ENCODE peak calls at places on chromosomes 11 and 22, in eight cellular contexts. B, M, J, D, L, Z, P and K are unnamed samples.
A peak's percentile ranks its signal among the peaks of the same experiment; 100 is the strongest.

GRCh38 chr11:71252434-71252781 is at the start of gene SHANK2:
- DNase-seq in B (no peak), M (no peak), J (peak; percentile 30), D (no peak), L (no peak), Z (no peak), P (no peak), K (no peak)

GRCh38 chr22:17369553-17370035 is 334 bp downstream of the CECR2 start:
- DNase-seq in B (peak; percentile 57), M (no peak), J (peak; percentile 86), D (no peak), L (no peak), Z (no peak), P (no peak), K (no peak)

GRCh38 chr11:45794169-45794568 is 10.8 kb upstream of the SLC35C1 start:
- DNase-seq in B (no peak), M (no peak), J (no peak), D (no peak), L (no peak), Z (no peak), P (no peak), K (no peak)

GRCh38 chr11:72144807-72145565 is 9.5 kb downstream of the FOLR3 start:
- DNase-seq in B (no peak), M (no peak), J (no peak), D (peak; percentile 2), L (peak; percentile 85), Z (peak; percentile 48), P (peak; percentile 74), K (no peak)

GRCh38 chr11:74725701-74726100 is 5.5 kb downstream of the CHRDL2 start:
- DNase-seq in B (no peak), M (no peak), J (no peak), D (no peak), L (no peak), Z (no peak), P (no peak), K (no peak)

GRCh38 chr11:121687961-121688566 is 235.3 kb upstream of the SORL1-AS1 start:
- DNase-seq in B (no peak), M (no peak), J (peak; percentile 70), D (peak; percentile 29), L (no peak), Z (no peak), P (peak; percentile 31), K (no peak)

GRCh38 chr11:126337472-126338241 is 17.8 kb upstream of the ST3GAL4 start:
- DNase-seq in B (no peak), M (no peak), J (peak; percentile 59), D (no peak), L (no peak), Z (no peak), P (no peak), K (no peak)

GRCh38 chr11:118715245-118715807 is 35.9 kb upstream of the TREH start:
- DNase-seq in B (no peak), M (no peak), J (peak; percentile 10), D (no peak), L (no peak), Z (no peak), P (peak; percentile 58), K (peak; percentile 28)

GRCh38 chr11:102317768-102318103 is 452 bp downstream of the BIRC3 start:
- DNase-seq in B (no peak), M (no peak), J (no peak), D (no peak), L (no peak), Z (no peak), P (peak; percentile 17), K (no peak)

GRCh38 chr11:8282621-8283509 is 19.2 kb upstream of the LMO1 start:
- DNase-seq in B (no peak), M (no peak), J (peak; percentile 60), D (no peak), L (no peak), Z (no peak), P (no peak), K (no peak)

GRCh38 chr22:22168190-22168940 is 76.2 kb upstream of the VPREB1 start:
- DNase-seq in B (no peak), M (no peak), J (no peak), D (no peak), L (no peak), Z (peak; percentile 92), P (peak; percentile 85), K (no peak)

DNA sequence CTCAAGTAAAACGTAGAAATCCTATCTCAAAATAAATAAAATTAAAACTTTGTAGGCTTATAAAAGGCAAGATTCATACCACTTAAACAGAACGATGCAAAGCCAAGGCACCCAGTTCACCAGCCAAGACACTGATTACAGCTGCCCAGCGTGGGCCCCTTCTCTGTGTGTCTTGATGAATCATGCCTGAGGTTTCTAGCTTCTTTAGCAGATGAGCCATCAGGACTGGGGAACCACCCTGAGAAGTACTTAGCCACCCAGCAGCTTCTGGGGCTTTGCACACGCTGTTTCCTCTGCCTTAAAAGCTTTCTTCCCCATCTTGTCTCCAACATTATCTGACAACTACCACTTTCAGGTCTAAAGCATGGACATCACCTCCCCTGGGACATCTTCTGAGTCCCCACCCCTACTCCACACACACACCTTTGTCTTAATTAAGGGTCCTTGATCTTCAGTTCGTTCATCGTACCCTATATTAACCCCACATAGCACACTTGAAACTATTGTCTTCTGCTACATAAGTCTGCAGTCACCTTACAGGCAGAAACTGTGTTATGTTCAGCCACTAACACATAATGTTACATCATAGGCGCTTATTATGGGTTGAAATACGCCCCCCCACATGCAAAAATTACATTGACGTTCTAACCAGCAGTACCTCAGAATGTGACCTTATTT is 8.7 kb upstream of the LAYN start:
- DNase-seq in B (no peak), M (no peak), J (no peak), D (peak; percentile 57), L (peak; percentile 77), Z (peak; percentile 75), P (peak; percentile 85), K (no peak)
- H3K4me3 ChIP-seq in B (no peak overlapping the region), M (no peak overlapping the region), J (no peak overlapping the region), D (no peak overlapping the region), L (no peak overlapping the region), Z (no peak overlapping the region), P (no peak overlapping the region), K (no peak overlapping the region)

GRCh38 chr22:46012881-46013281 is 35.9 kb upstream of the WNT7B start:
- DNase-seq in B (no peak), M (no peak), J (no peak), D (no peak), L (no peak), Z (no peak), P (no peak), K (no peak)
- H3K4me3 ChIP-seq in B (peak overlapping the region; percentile 11), M (peak overlapping the region; percentile 77), J (no peak overlapping the region), D (no peak overlapping the region), L (no peak overlapping the region), Z (no peak overlapping the region), P (peak overlapping the region; percentile 28), K (peak overlapping the region; percentile 89)

DNA sequence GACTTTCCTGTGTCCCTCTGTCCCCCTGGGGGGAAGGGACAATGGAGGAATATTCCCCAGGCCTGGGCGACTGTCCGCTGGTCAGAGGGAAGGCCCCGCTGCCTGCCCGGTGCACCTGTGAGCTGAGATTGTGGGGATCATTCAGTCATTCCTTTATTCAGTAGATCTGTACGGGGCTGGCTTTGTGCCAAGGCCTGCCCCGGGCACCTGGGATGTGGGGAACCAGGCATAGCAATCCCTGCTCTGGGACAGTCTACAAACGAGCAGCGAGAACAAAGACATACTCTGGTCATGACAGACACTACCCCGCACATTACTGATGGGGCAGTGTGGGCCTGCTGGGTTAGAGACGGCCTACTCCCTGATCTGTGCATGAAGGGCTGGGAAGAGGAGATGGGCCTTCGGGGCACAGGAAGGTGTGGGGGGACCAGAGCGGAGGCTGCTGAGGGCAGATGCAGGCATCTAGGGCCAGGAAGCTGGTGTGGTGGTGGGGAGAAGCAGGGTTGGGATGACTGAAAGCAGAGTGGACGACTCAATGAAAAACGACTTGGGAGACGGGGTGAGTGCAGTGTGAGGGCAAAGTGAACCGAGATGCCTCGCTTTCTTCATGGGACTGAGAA is 1.8 kb upstream of the MYO7A start:
- DNase-seq in B (no peak), M (no peak), J (no peak), D (no peak), L (no peak), Z (no peak), P (no peak), K (no peak)
- H3K4me3 ChIP-seq in B (no peak overlapping the region), M (no peak overlapping the region), J (no peak overlapping the region), D (no peak overlapping the region), L (no peak overlapping the region), Z (no peak overlapping the region), P (no peak overlapping the region), K (no peak overlapping the region)

DNA sequence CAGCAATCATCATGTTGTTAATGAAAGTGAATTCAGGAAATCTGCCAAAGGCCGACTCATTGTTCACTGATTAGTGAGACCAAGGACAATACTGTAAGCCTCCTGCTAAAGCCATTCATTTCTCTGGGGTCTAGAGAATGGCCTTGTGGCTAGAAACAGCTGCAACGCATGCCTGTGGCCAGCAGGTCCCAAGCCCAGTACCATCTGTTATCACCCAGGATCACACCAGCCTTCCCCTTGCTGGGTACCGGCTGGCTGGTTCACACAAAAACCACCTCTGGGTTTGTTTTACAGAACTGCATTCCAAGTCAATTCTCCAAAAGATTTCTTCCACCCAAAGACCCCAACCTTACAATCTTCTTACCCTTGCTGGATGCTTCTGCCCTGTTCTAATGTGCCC is 1.1 kb downstream of the PLAAT5 start:
- DNase-seq in B (no peak), M (no peak), J (no peak), D (no peak), L (no peak), Z (no peak), P (peak; percentile 41), K (no peak)
- H3K4me3 ChIP-seq in B (no peak overlapping the region), M (no peak overlapping the region), J (no peak overlapping the region), D (no peak overlapping the region), L (no peak overlapping the region), Z (no peak overlapping the region), P (no peak overlapping the region), K (no peak overlapping the region)

GRCh38 chr22:25388866-25389540 is 169.6 kb downstream of the CRYBB2 start:
- DNase-seq in B (no peak), M (peak; percentile 28), J (no peak), D (no peak), L (no peak), Z (no peak), P (no peak), K (no peak)
- H3K4me3 ChIP-seq in B (no peak overlapping the region), M (no peak overlapping the region), J (no peak overlapping the region), D (no peak overlapping the region), L (no peak overlapping the region), Z (no peak overlapping the region), P (no peak overlapping the region), K (no peak overlapping the region)

GRCh38 chr22:50696799-50697561 is 24.4 kb downstream of the SHANK3 start:
- DNase-seq in B (peak; percentile 48), M (no peak), J (peak; percentile 72), D (no peak), L (no peak), Z (no peak), P (no peak), K (no peak)
- H3K4me3 ChIP-seq in B (peak overlapping the region; percentile 62), M (no peak overlapping the region), J (peak overlapping the region; percentile 55), D (peak overlapping the region; percentile 11), L (peak overlapping the region; percentile 58), Z (peak overlapping the region; percentile 66), P (peak overlapping the region; percentile 53), K (peak overlapping the region; percentile 36)

GRCh38 chr22:27094633-27095308 is 437.4 kb downstream of the MIAT start:
- DNase-seq in B (no peak), M (no peak), J (no peak), D (no peak), L (no peak), Z (no peak), P (peak; percentile 96), K (no peak)
- H3K4me3 ChIP-seq in B (no peak overlapping the region), M (no peak overlapping the region), J (no peak overlapping the region), D (no peak overlapping the region), L (no peak overlapping the region), Z (no peak overlapping the region), P (no peak overlapping the region), K (no peak overlapping the region)